ENCODE peak calls at places on chromosomes 1 and 21, in seven cellular contexts. N, G, H, T, Q, O and F are unnamed samples.

GRCh38 chr1:31934251-31934650 is 3.9 kb downstream of the PTP4A2 start:
- DNase-seq in Q (no peak), G (no peak), N (no peak), H (no peak), O (no peak), T (no peak), F (no peak)

GRCh38 chr1:1364266-1364665 is 5.9 kb upstream of the MXRA8 start:
- DNase-seq in G (no peak), O (no peak), Q (no peak), H (no peak), T (no peak), N (no peak), F (no peak)

GRCh38 chr21:35974801-35975200 is 85.5 kb downstream of the SETD4 start:
- DNase-seq in O (peak), T (no peak), N (no peak), G (no peak), H (no peak), Q (peak), F (peak)

GRCh38 chr1:1020000-1020404 is at the start of gene AGRN:
- DNase-seq in H (no peak), G (no peak), Q (no peak), N (no peak), T (no peak), O (no peak), F (no peak)

GRCh38 chr1:73782901-73783300 is 415.1 kb downstream of the LRRIQ3 start:
- DNase-seq in H (no peak), Q (peak), N (no peak), G (no peak), T (no peak), O (no peak), F (no peak)

GRCh38 chr1:211677659-211678058 is 2.2 kb upstream of the NEK2 start:
- DNase-seq in Q (no peak), G (no peak), H (no peak), O (no peak), N (no peak), T (no peak), F (no peak)

GRCh38 chr1:30822966-30823581 is 65.5 kb upstream of the LAPTM5 start:
- DNase-seq in O (no peak), H (no peak), G (no peak), N (no peak), T (no peak), Q (peak), F (peak)

GRCh38 chr1:63327417-63328139 is 5.2 kb downstream of the FOXD3 start:
- DNase-seq in H (no peak), Q (peak), G (peak), N (no peak), T (no peak), O (peak), F (peak)

GRCh38 chr21:18803624-18804023 is 400.0 kb upstream of the TMPRSS15 start:
- DNase-seq in N (no peak), T (no peak), G (no peak), H (no peak), O (no peak), Q (no peak), F (no peak)

GRCh38 chr1:165255226-165255625 is 101.3 kb downstream of the LMX1A start:
- DNase-seq in N (no peak), G (no peak), H (no peak), Q (no peak), O (no peak), T (no peak), F (no peak)

GRCh38 chr1:75308365-75308764 is 174.2 kb downstream of the LHX8 start:
- DNase-seq in N (no peak), G (no peak), O (no peak), T (no peak), H (no peak), Q (no peak), F (no peak)

GRCh38 chr1:67226688-67227087 is 60.4 kb downstream of the IL23R start:
- DNase-seq in G (no peak), O (no peak), Q (no peak), T (no peak), N (no peak), H (no peak), F (no peak)

GRCh38 chr1:189606795-189607476 is 870.7 kb downstream of the BRINP3 start:
- DNase-seq in G (peak), T (no peak), N (no peak), O (peak), H (no peak), Q (peak), F (peak)

GRCh38 chr1:112396668-112397025 is 633 bp downstream of the CTTNBP2NL start:
- DNase-seq in O (no peak), G (no peak), N (no peak), T (no peak), Q (peak), H (no peak), F (peak)

GRCh38 chr1:68431076-68431475 is 18.7 kb downstream of the RPE65 start:
- DNase-seq in N (no peak), G (no peak), O (no peak), Q (no peak), H (no peak), T (no peak), F (no peak)

GRCh38 chr1:244674446-244674845 is 21.5 kb downstream of the DESI2 start:
- DNase-seq in N (no peak), T (no peak), H (no peak), O (peak), G (no peak), Q (peak), F (peak)

GRCh38 chr1:162070094-162070748 is 730 bp downstream of the NOS1AP start:
- DNase-seq in Q (no peak), O (no peak), H (peak), T (no peak), G (peak), N (no peak), F (no peak)

GRCh38 chr1:36874271-36875017 is 159.9 kb downstream of the GRIK3 start:
- DNase-seq in T (no peak), O (no peak), N (no peak), G (no peak), H (no peak), Q (no peak), F (no peak)

GRCh38 chr1:167499657-167500056 is 18.7 kb downstream of the CD247 start:
- DNase-seq in G (no peak), O (no peak), T (no peak), H (no peak), Q (no peak), N (no peak), F (no peak)

GRCh38 chr1:1347663-1348419 is 1.4 kb downstream of the DVL1 start:
- DNase-seq in Q (peak), T (no peak), H (peak), N (no peak), G (no peak), O (no peak), F (peak)

GRCh38 chr1:226519741-226520598 is 28.6 kb upstream of the STUM start:
- DNase-seq in T (no peak), H (no peak), O (no peak), N (no peak), Q (no peak), G (no peak), F (no peak)

GRCh38 chr1:45037456-45037855 is 25.4 kb downstream of the UROD start:
- DNase-seq in G (no peak), H (no peak), Q (peak), O (peak), T (no peak), N (no peak), F (no peak)

GRCh38 chr21:44658511-44658910 is 779 bp downstream of the KRTAP12-3 start:
- DNase-seq in G (no peak), O (no peak), Q (no peak), N (no peak), T (no peak), H (no peak), F (no peak)

GRCh38 chr1:56872597-56872996 is 18.0 kb downstream of the C8A start:
- DNase-seq in G (no peak), O (no peak), N (no peak), T (no peak), Q (peak), H (no peak), F (peak)

GRCh38 chr1:230503741-230504140 is 77.6 kb upstream of the PGBD5 start:
- DNase-seq in H (no peak), N (no peak), O (no peak), Q (no peak), T (no peak), G (no peak), F (no peak)

GRCh38 chr1:10691740-10692125 is 104.7 kb downstream of the CASZ1 start:
- DNase-seq in Q (no peak), N (no peak), T (no peak), H (no peak), G (no peak), O (no peak), F (no peak)

GRCh38 chr1:10692401-10693021 is 103.9 kb downstream of the CASZ1 start:
- DNase-seq in N (no peak), O (no peak), H (no peak), T (no peak), G (peak), Q (no peak), F (no peak)

GRCh38 chr1:10688409-10688786 is 108.0 kb downstream of the CASZ1 start:
- DNase-seq in H (no peak), T (no peak), N (no peak), Q (no peak), O (no peak), G (no peak), F (no peak)

GRCh38 chr1:10691075-10691739 is 105.2 kb downstream of the CASZ1 start:
- DNase-seq in H (no peak), G (no peak), O (no peak), N (no peak), T (no peak), Q (no peak), F (no peak)

GRCh38 chr1:10690484-10690883 is 106.0 kb downstream of the CASZ1 start:
- DNase-seq in Q (no peak), N (no peak), T (no peak), O (no peak), G (no peak), H (no peak), F (no peak)
- TF ChIP-seq CTCF in Q (no peak), N (no peak), T (no peak), O (no peak), G (no peak), H (no peak), F (no peak)

GRCh38 chr1:39642796-39643195 is 3.4 kb upstream of the HEYL start:
- DNase-seq in N (peak), H (no peak), G (no peak), O (no peak), T (no peak), Q (peak), F (no peak)

GRCh38 chr1:39640861-39641260 is 1.4 kb upstream of the HEYL start:
- DNase-seq in H (no peak), G (no peak), N (no peak), T (no peak), O (no peak), Q (no peak), F (no peak)

GRCh38 chr1:39637301-39637700 is 2.1 kb downstream of the HEYL start:
- DNase-seq in O (no peak), G (no peak), N (no peak), T (no peak), H (no peak), Q (no peak), F (no peak)

GRCh38 chr1:39638965-39639332 is 494 bp downstream of the HEYL start:
- DNase-seq in N (no peak), T (no peak), Q (no peak), O (no peak), H (no peak), G (no peak), F (no peak)

GRCh38 chr1:39639333-39640130 is at the start of gene HEYL:
- DNase-seq in H (peak), T (peak), N (no peak), G (peak), O (peak), Q (peak), F (no peak)
- H3K4me3 ChIP-seq in H (peak), T (peak), N (peak), G (peak), O (peak), Q (peak), F (peak)

DNA sequence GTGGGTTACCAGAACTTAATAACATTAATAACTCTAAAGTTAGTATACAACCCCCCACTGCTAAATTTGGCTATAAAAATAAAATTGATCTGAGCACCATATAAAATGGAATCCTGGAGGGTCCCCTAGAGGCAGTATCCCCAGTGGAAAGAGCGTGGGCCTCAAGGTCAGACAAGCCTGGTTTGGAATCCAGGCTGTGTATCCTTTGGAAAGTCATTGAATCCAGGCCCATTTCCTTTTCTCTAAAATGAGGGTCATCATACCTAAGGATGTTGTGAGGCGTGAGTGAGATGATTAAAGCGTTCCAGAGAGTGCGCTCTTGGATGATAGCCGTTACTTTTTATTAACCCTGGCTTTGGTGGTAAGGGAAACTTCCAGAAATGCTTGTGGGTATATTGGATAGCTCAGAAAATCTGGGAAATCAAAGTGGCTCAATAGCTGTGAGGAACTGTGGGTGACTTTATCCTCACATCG is 671 bp upstream of the ZNF436 start:
- DNase-seq in O (no peak), N (no peak), H (no peak), G (no peak), T (no peak), Q (peak), F (no peak)
- TF ChIP-seq CTCF in O (peak), N (peak), H (no peak), G (no peak), T (no peak), Q (no peak), F (no peak)

GRCh38 chr1:93635614-93636543 is 45.8 kb downstream of the BCAR3 start:
- DNase-seq in O (no peak), Q (peak), N (no peak), G (no peak), H (no peak), T (peak), F (peak)
- H3K4me3 ChIP-seq in O (no peak), Q (no peak), N (no peak), G (no peak), H (no peak), T (no peak), F (no peak)

DNA sequence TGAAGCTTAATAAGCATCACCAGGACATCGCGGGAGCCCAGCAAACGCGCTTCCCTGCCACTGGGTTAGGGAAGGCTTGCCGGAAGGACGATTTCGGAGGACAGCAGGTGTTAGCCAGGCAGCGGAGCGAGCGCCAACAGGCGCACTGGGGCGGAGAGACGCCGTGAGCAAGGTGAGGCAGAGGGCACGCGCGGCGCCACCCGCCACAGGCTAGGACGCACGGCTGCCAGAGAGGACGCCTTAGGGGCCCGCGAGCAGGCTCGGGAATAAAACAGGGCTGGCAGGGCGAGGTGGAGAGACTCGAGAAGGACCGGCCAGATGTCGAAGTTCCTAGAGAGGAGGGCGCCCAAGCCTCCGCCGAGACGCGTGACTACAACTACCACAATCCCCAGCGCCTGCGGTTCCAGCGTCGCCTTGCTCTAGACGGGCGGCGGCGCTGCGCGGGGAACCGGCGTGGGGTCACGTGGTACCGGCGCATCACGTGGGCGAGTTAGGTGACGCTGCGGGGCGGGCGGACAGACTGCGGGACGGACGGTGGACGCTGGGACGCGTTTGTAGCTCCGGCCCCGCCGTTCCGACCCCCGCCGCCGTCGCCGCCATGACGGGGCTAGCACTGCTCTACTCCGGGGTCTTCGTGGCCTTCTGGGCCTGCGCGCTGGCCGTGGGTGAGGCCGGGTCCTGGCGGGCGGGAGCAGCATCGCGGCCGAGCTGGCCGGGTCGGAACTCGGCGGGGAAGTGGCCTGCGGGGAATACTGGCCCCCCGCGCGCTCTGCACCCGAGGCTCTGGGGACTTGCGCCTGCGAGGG is at the start of gene ATP6V0B:
- DNase-seq in H (peak), Q (peak), G (peak), O (peak), N (peak), T (peak), F (peak)
- TF ChIP-seq CTCF in H (peak), Q (peak), G (no peak), O (no peak), N (no peak), T (no peak), F (peak)

GRCh38 chr1:109649380-109649987 is 6.4 kb upstream of the GSTM4 start:
- DNase-seq in N (no peak), T (peak), O (no peak), H (no peak), Q (peak), G (no peak), F (peak)
- H3K4me3 ChIP-seq in N (peak), T (peak), O (no peak), H (peak), Q (peak), G (peak), F (peak)

GRCh38 chr1:34915521-34915920 is 13.9 kb downstream of the DLGAP3 start:
- DNase-seq in H (no peak), O (no peak), T (no peak), N (no peak), G (no peak), Q (no peak), F (no peak)

GRCh38 chr1:34914958-34915357 is 14.5 kb downstream of the DLGAP3 start:
- DNase-seq in O (no peak), H (no peak), N (no peak), Q (no peak), G (no peak), T (no peak), F (no peak)

GRCh38 chr1:34917017-34917416 is 12.4 kb downstream of the DLGAP3 start:
- DNase-seq in Q (no peak), H (no peak), T (no peak), N (no peak), G (no peak), O (no peak), F (no peak)

GRCh38 chr1:34916104-34916503 is 13.3 kb downstream of the DLGAP3 start:
- DNase-seq in T (peak), G (no peak), Q (no peak), N (no peak), H (no peak), O (no peak), F (no peak)

DNA sequence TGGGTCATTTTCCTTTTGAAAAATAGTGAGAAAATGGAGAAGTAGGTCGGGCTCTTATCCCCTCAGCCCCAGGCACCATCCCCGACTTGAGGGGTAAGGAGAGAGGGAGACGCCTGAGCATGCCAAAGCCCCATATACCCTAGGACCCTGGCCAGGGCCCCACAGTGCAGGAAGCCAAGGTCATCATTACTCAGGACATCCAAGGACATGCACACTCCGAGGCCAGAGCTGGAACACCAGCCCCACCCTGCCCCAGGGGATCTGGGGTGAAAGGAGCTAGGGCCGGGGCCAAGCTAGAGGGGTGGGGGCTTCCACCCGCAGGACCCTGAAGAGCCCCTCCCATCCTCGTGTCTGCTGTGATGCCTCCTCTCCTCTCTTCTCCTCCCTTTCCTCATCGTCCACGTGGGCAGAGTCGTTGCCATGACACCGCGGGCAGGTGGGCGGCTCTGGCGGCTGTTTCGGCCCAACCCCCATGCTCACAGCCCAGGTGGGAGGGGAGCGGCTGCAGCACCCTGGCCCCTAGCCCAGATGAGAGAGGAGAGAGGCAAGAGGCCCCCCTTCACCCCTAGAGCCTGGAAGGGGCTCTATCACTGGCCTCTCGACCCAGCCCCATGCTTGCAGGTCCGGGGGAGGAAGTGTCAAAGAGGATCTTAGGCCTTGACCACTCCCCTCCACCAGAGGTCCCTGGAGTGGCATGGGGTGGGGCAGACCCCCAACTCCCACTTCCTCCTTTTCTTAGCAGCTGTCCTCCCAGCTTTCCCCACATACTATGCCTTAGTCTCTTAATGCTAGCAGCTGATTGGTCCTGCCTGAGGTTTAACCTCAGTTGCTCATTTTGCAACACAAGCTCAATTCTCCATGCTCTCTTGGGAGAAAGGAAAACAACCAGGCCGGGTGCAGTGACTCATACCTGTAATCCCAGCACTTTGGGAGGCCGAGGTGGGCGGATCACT is 10.6 kb downstream of the DLGAP3 start:
- DNase-seq in N (no peak), H (no peak), T (no peak), O (no peak), Q (no peak), G (no peak), F (no peak)
- TF ChIP-seq CTCF in N (no peak), H (no peak), T (no peak), O (no peak), Q (no peak), G (no peak), F (no peak)

GRCh38 chr1:152658649-152659048 is 4.5 kb upstream of the LCE2D start:
- DNase-seq in G (no peak), Q (no peak), T (no peak), O (no peak), H (no peak), N (no peak), F (no peak)
- H3K4me3 ChIP-seq in G (no peak), Q (no peak), T (no peak), O (no peak), H (no peak), N (no peak), F (no peak)

GRCh38 chr21:45875881-45876280 is 105.7 kb upstream of the COL6A1 start:
- DNase-seq in N (no peak), G (no peak), H (no peak), O (no peak), T (no peak), Q (no peak), F (no peak)
- TF ChIP-seq CTCF in N (no peak), G (no peak), H (no peak), O (no peak), T (no peak), Q (no peak), F (no peak)